ENCODE peak calls at places on chromosome 9, in nine cellular contexts. C, L, H, G, E, V, U, J and R are unnamed samples.
A peak's percentile ranks its signal among the peaks of the same experiment; 100 is the strongest.

GRCh38 chr9:93059097-93059959 is 827 bp downstream of the SUSD3 start:
- DNase-seq in C (no peak), L (no peak), H (no peak), G (no peak), E (no peak), V (no peak), U (no peak), J (no peak), R (peak; percentile 23)

GRCh38 chr9:123997665-123998277 is 13.8 kb upstream of the LHX2 start:
- DNase-seq in C (peak; percentile 16), L (no peak), H (no peak), G (no peak), E (no peak), V (peak; percentile 54), U (peak; percentile 16), J (peak; percentile 62), R (no peak)

GRCh38 chr9:15622596-15622995 is 69.8 kb downstream of the CCDC171 start:
- DNase-seq in C (peak; percentile 28), L (peak; percentile 52), H (no peak), G (peak; percentile 25), E (no peak), V (peak; percentile 23), U (peak; percentile 19), J (peak; percentile 33), R (no peak)

GRCh38 chr9:113602126-113603119 is 138.9 kb downstream of the RGS3 start:
- DNase-seq in C (peak; percentile 90), L (peak; percentile 88), H (no peak), G (peak; percentile 84), E (no peak), V (peak; percentile 90), U (peak; percentile 82), J (peak; percentile 82), R (no peak)

GRCh38 chr9:110078626-110079025 is 129.3 kb downstream of the C9orf152 start:
- DNase-seq in C (no peak), L (no peak), H (no peak), G (no peak), E (no peak), V (no peak), U (no peak), J (no peak), R (no peak)

GRCh38 chr9:8542537-8542936 is 743.0 kb upstream of the DMAC1 start:
- DNase-seq in C (no peak), L (no peak), H (no peak), G (no peak), E (no peak), V (no peak), U (no peak), J (no peak), R (no peak)

GRCh38 chr9:21552244-21552825 is 70.2 kb upstream of the IFNE start:
- DNase-seq in C (no peak), L (no peak), H (no peak), G (peak; percentile 40), E (no peak), V (no peak), U (peak; percentile 7), J (no peak), R (no peak)

GRCh38 chr9:77977210-77977611 is 54.4 kb downstream of the GNAQ start:
- DNase-seq in C (peak; percentile 79), L (peak; percentile 80), H (peak; percentile 30), G (peak; percentile 72), E (peak; percentile 51), V (peak; percentile 85), U (peak; percentile 91), J (peak; percentile 83), R (peak; percentile 73)

GRCh38 chr9:72217306-72217842 is 68.1 kb downstream of the GDA start:
- DNase-seq in C (no peak), L (no peak), H (no peak), G (peak; percentile 10), E (no peak), V (no peak), U (no peak), J (peak; percentile 68), R (no peak)

GRCh38 chr9:112644449-112644965 is 73.4 kb downstream of the INIP start:
- DNase-seq in C (peak; percentile 10), L (no peak), H (no peak), G (no peak), E (no peak), V (no peak), U (no peak), J (peak; percentile 82), R (no peak)

GRCh38 chr9:33124716-33125378 is 42.3 kb downstream of the B4GALT1 start:
- DNase-seq in C (peak; percentile 40), L (no peak), H (no peak), G (no peak), E (no peak), V (no peak), U (no peak), J (no peak), R (no peak)

GRCh38 chr9:6968271-6968670 is 210.5 kb downstream of the KDM4C start:
- DNase-seq in C (peak; percentile 60), L (peak; percentile 82), H (no peak), G (peak; percentile 71), E (no peak), V (no peak), U (no peak), J (no peak), R (no peak)

GRCh38 chr9:114112778-114113585 is 13.9 kb upstream of the KIF12 start:
- DNase-seq in C (peak; percentile 80), L (no peak), H (no peak), G (peak; percentile 77), E (no peak), V (no peak), U (no peak), J (peak; percentile 34), R (no peak)

GRCh38 chr9:97804059-97804365 is 49.0 kb upstream of the FOXE1 start:
- DNase-seq in C (no peak), L (no peak), H (no peak), G (no peak), E (no peak), V (no peak), U (no peak), J (no peak), R (no peak)
- H3K4me3 ChIP-seq in C (no peak overlapping the region), L (no peak overlapping the region), H (peak overlapping the region; percentile 52), G (no peak overlapping the region), E (peak overlapping the region; percentile 44), V (peak overlapping the region; percentile 67), U (peak overlapping the region; percentile 20), J (peak overlapping the region; percentile 38), R (peak overlapping the region; percentile 37)

GRCh38 chr9:14029811-14030210 is 284.1 kb downstream of the NFIB start:
- DNase-seq in C (no peak), L (peak; percentile 37), H (no peak), G (no peak), E (no peak), V (no peak), U (no peak), J (no peak), R (no peak)
- H3K4me3 ChIP-seq in C (no peak overlapping the region), L (no peak overlapping the region), H (no peak overlapping the region), G (no peak overlapping the region), E (no peak overlapping the region), V (no peak overlapping the region), U (no peak overlapping the region), J (no peak overlapping the region), R (no peak overlapping the region)

DNA sequence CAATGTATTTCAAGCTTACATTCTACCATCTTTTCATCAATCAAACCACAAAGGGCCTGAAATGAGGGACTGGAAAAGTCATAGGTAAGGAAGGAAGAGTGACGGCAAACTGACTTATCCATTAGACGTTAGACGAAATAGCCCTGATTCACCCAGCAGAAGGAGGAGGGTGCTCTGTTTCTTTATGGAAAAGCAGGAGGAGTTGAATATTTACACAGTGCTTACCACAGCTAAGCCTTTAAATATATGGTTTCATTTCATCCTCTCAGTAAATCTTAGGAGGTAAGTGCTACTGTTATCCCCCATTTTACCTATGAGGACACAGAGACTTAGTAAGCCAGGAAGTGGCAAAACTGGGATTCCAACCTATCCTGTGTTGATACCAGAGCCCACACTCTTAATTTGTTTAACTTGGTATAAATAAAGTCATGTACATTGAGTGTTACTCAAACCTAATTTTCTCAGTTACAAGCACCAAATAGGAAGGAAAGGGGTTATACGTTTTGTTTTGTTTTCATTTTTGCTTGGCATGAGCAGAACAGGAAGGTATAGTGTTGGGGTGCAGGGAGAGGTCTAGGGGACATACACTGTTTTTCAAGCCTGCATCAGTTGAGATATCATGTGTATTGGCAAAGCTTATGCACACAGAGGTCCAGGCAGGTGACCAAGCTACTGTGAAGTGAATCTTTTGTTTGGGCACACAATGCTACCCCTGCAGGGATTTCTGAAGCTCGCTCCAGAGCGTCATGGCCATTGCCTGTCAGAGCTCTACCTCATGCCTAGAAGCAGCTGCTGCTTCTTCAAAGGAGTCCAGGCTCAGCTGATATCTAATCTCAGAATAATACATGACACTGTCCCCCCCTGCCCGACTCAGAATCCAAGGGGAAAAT is 98.0 kb upstream of the IFNK start:
- DNase-seq in C (no peak), L (no peak), H (no peak), G (no peak), E (no peak), V (no peak), U (no peak), J (peak; percentile 79), R (no peak)
- H3K4me3 ChIP-seq in C (no peak overlapping the region), L (no peak overlapping the region), H (no peak overlapping the region), G (no peak overlapping the region), E (no peak overlapping the region), V (no peak overlapping the region), U (no peak overlapping the region), J (no peak overlapping the region), R (no peak overlapping the region)

GRCh38 chr9:36987409-36987808 is 46.7 kb downstream of the PAX5 start:
- DNase-seq in C (no peak), L (no peak), H (no peak), G (no peak), E (no peak), V (peak; percentile 33), U (no peak), J (no peak), R (no peak)

GRCh38 chr9:36987891-36988290 is 46.2 kb downstream of the PAX5 start:
- DNase-seq in C (peak; percentile 21), L (peak; percentile 15), H (no peak), G (peak; percentile 29), E (no peak), V (peak; percentile 33), U (no peak), J (peak; percentile 21), R (no peak)

GRCh38 chr9:36985061-36985768 is 48.9 kb downstream of the PAX5 start:
- DNase-seq in C (no peak), L (no peak), H (no peak), G (no peak), E (no peak), V (no peak), U (no peak), J (no peak), R (no peak)

GRCh38 chr9:36986548-36987408 is 47.3 kb downstream of the PAX5 start:
- DNase-seq in C (no peak), L (no peak), H (no peak), G (no peak), E (no peak), V (peak; percentile 50), U (no peak), J (no peak), R (no peak)

DNA sequence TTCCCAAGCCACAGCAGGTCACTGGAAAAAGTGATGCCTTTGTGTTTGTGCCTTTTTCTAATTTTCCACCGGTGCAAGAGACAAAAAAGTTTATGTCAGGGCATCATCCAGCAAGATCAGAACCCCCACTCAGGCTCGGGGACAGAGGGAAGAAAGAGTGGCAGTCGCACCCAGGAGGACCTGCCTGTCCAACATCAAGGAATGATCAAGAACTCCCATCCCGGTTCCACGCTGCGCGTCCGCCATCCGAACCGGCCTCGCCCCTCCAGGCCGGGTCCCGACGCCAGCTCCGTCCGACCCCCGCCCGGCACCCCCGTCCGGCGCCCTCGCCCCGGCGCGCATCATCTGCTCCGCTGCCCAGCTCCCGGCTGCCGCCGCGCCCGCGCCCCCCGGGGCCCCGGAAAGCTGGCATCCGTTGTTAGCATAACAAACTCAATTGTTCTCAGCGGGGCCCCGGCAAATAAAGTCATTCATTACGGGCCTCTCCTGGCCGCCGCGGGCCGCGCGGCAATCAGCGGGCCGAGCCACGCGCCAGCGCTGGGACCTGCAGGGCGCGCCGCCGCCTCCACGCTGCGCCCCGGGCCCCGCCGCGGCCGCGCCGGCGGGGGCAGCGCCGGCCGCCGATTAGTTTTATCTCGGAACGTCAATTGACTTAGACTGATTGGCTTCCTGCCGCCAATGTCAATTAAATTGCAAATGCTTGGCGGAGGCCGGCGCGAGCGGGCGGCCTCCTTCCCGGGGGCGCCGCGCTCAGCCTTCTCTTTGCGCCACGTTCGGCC is 48.1 kb downstream of the PAX5 start:
- DNase-seq in C (no peak), L (peak; percentile 11), H (no peak), G (no peak), E (peak; percentile 38), V (peak; percentile 86), U (peak; percentile 61), J (no peak), R (no peak)
- H3K4me3 ChIP-seq in C (no peak overlapping the region), L (no peak overlapping the region), H (no peak overlapping the region), G (no peak overlapping the region), E (peak overlapping the region; percentile 40), V (peak overlapping the region; percentile 75), U (no peak overlapping the region), J (no peak overlapping the region), R (no peak overlapping the region)